ENCODE peak calls at places on chromosomes 13 and 19, in five cellular contexts. N is GM03348, E is left cardiac atrium, G is Daoy, A is T follicular helper cell. B is an unnamed sample.

GRCh38 chr13:41465215-41465907 is 8.0 kb downstream of the RGCC start:
- DNase-seq in N (peak; percentile 74), E (peak; percentile 66), G (peak; percentile 90), A (peak; percentile 83), B (no peak)

GRCh38 chr13:110361365-110361911 is 54.4 kb downstream of the COL4A2 start:
- DNase-seq in N (peak; percentile 81), E (peak; percentile 89), G (no peak), A (no peak), B (no peak)

GRCh38 chr13:27960362-27961226 is 8.5 kb downstream of the CDX2 start:
- DNase-seq in N (no peak), E (no peak), G (peak; percentile 83), A (no peak), B (no peak)

GRCh38 chr13:94417294-94417693 is 62.2 kb downstream of the DCT start:
- DNase-seq in N (no peak), E (no peak), G (no peak), A (no peak), B (no peak)

GRCh38 chr19:35074426-35075201 is 33.1 kb downstream of the HPN start:
- DNase-seq in N (no peak), E (no peak), G (no peak), A (no peak), B (no peak)

GRCh38 chr13:19864339-19865309 is 1.2 kb upstream of the ZMYM5 start:
- DNase-seq in N (peak; percentile 59), E (peak; percentile 68), G (peak; percentile 67), A (peak; percentile 64), B (peak; percentile 79)

GRCh38 chr19:30236587-30236986 is 135.6 kb upstream of the ZNF536 start:
- DNase-seq in N (no peak), E (no peak), G (no peak), A (no peak), B (no peak)

GRCh38 chr19:46737275-46737654 is 8.6 kb upstream of the FKRP start:
- DNase-seq in N (no peak), E (no peak), G (no peak), A (no peak), B (no peak)

GRCh38 chr13:30826911-30827577 is 79.0 kb upstream of the MEDAG start:
- DNase-seq in N (no peak), E (no peak), G (no peak), A (no peak), B (no peak)

GRCh38 chr19:49512970-49513745 is 697 bp downstream of the FCGRT start:
- DNase-seq in N (peak; percentile 79), E (peak; percentile 70), G (peak; percentile 51), A (no peak), B (no peak)

GRCh38 chr13:89267734-89268133 is 1596.6 kb downstream of the SLITRK5 start:
- DNase-seq in N (no peak), E (no peak), G (no peak), A (no peak), B (no peak)

GRCh38 chr19:42270346-42271044 is 1.4 kb downstream of the CIC start:
- DNase-seq in N (peak; percentile 79), E (peak; percentile 58), G (peak; percentile 81), A (peak; percentile 74), B (no peak)

GRCh38 chr19:1324249-1324791 is 38.6 kb downstream of the EFNA2 start:
- DNase-seq in N (no peak), E (no peak), G (no peak), A (no peak), B (no peak)

GRCh38 chr13:107847406-107847805 is 367.9 kb downstream of the LIG4 start:
- DNase-seq in N (no peak), E (no peak), G (no peak), A (no peak), B (no peak)

GRCh38 chr13:50732712-50733111 is 110.8 kb downstream of the DLEU7 start:
- DNase-seq in N (peak; percentile 57), E (no peak), G (peak; percentile 17), A (no peak), B (no peak)

GRCh38 chr13:48710160-48710559 is 56.4 kb downstream of the CYSLTR2 start:
- DNase-seq in N (no peak), E (no peak), G (no peak), A (no peak), B (no peak)

GRCh38 chr19:5503598-5503997 is 48.4 kb downstream of the ZNRF4 start:
- DNase-seq in N (no peak), E (no peak), G (no peak), A (no peak), B (no peak)

GRCh38 chr19:2607712-2608601 is 94.5 kb downstream of the GNG7 start:
- DNase-seq in N (no peak), E (no peak), G (no peak), A (peak; percentile 67), B (peak; percentile 37)

GRCh38 chr13:36752673-36753072 is 66.3 kb upstream of the RFXAP start:
- DNase-seq in N (no peak), E (no peak), G (no peak), A (no peak), B (no peak)

GRCh38 chr19:16308081-16308480 is 16.5 kb upstream of the KLF2 start:
- DNase-seq in N (no peak), E (no peak), G (no peak), A (no peak), B (no peak)

GRCh38 chr13:48660356-48661076 is 6.8 kb downstream of the CYSLTR2 start:
- DNase-seq in N (no peak), E (no peak), G (no peak), A (no peak), B (no peak)

GRCh38 chr19:12090807-12091206 is 26.3 kb downstream of the ZNF844 start:
- DNase-seq in N (peak; percentile 81), E (peak; percentile 68), G (peak; percentile 63), A (peak; percentile 32), B (peak; percentile 2)

GRCh38 chr13:114026128-114026880 is 52.4 kb upstream of the C13orf46 start:
- DNase-seq in N (no peak), E (peak; percentile 21), G (no peak), A (no peak), B (no peak)

GRCh38 chr13:51425410-51426042 is 27.3 kb downstream of the INTS6 start:
- DNase-seq in N (peak; percentile 64), E (no peak), G (no peak), A (no peak), B (no peak)

GRCh38 chr13:90039516-90039915 is 1308.0 kb upstream of the MIR17HG start:
- DNase-seq in N (no peak), E (no peak), G (no peak), A (no peak), B (no peak)

GRCh38 chr19:35727956-35728706 is 10.3 kb downstream of the KMT2B start:
- DNase-seq in N (no peak), E (no peak), G (no peak), A (no peak), B (no peak)

GRCh38 chr19:18058208-18059009 is 28.3 kb downstream of the IL12RB1 start:
- DNase-seq in N (peak; percentile 94), E (peak; percentile 83), G (peak; percentile 81), A (peak; percentile 72), B (peak; percentile 69)

GRCh38 chr13:51942189-51942588 is 69.1 kb downstream of the ATP7B start:
- DNase-seq in N (no peak), E (no peak), G (no peak), A (peak; percentile 4), B (no peak)

GRCh38 chr19:30539981-30540380 is 167.8 kb downstream of the ZNF536 start:
- DNase-seq in N (no peak), E (no peak), G (no peak), A (no peak), B (no peak)

GRCh38 chr19:33325920-33326319 is 23.6 kb upstream of the CEBPA start:
- DNase-seq in N (no peak), E (peak; percentile 28), G (no peak), A (no peak), B (no peak)

GRCh38 chr13:95650691-95651090 is 6.2 kb upstream of the DZIP1 start:
- DNase-seq in N (no peak), E (no peak), G (no peak), A (no peak), B (no peak)

GRCh38 chr19:17952041-17952976 is 14.6 kb upstream of the KCNN1 start:
- DNase-seq in N (no peak), E (no peak), G (no peak), A (no peak), B (no peak)

GRCh38 chr13:108070491-108070890 is 144.8 kb downstream of the LIG4 start:
- DNase-seq in N (no peak), E (no peak), G (no peak), A (no peak), B (no peak)

GRCh38 chr19:47035127-47035494 is 13.3 kb downstream of the TMEM160 start:
- DNase-seq in N (no peak), E (no peak), G (peak; percentile 69), A (no peak), B (no peak)

GRCh38 chr19:8396563-8397203 is 6.5 kb downstream of the RAB11B start:
- DNase-seq in N (peak; percentile 78), E (peak; percentile 86), G (peak; percentile 74), A (peak; percentile 56), B (peak; percentile 17)

GRCh38 chr13:34025746-34026145 is 207.8 kb downstream of the RFC3 start:
- DNase-seq in N (peak; percentile 7), E (no peak), G (peak; percentile 45), A (no peak), B (no peak)

GRCh38 chr13:27672025-27672424 is 50.3 kb downstream of the POLR1D start:
- DNase-seq in N (no peak), E (no peak), G (no peak), A (no peak), B (no peak)